ENCODE peak calls at places on chromosomes 4 and X, in five cellular contexts. X, U, I, E and S are unnamed samples.

GRCh38 chr4:127586922-127587571 is 45.7 kb upstream of the INTU start:
- DNase-seq in X (peak; percentile 34), U (peak; percentile 3), I (no peak), E (peak; percentile 10), S (peak; percentile 23)

GRCh38 chrX:2769615-2770014 is 17.8 kb downstream of the XG start:
- DNase-seq in X (no peak), U (no peak), I (no peak), E (no peak), S (no peak)

GRCh38 chrX:9135901-9136510 is 102.1 kb upstream of the FAM9B start:
- DNase-seq in X (peak; percentile 40), U (no peak), I (no peak), E (no peak), S (no peak)

GRCh38 chr4:109298279-109299010 is 4.0 kb downstream of the COL25A1 start:
- DNase-seq in X (peak; percentile 15), U (no peak), I (no peak), E (no peak), S (no peak)

GRCh38 chr4:113404846-113405245 is 355.4 kb downstream of the ANK2 start:
- DNase-seq in X (peak; percentile 45), U (no peak), I (no peak), E (no peak), S (no peak)

GRCh38 chr4:34939073-34939472 is 1305.2 kb downstream of the ARAP2 start:
- DNase-seq in X (no peak), U (no peak), I (no peak), E (no peak), S (no peak)

GRCh38 chr4:54526560-54526959 is 131.2 kb upstream of the KIT start:
- DNase-seq in X (no peak), U (no peak), I (no peak), E (no peak), S (no peak)

GRCh38 chrX:153875391-153876111 is 10.4 kb downstream of the L1CAM start:
- DNase-seq in X (peak; percentile 23), U (no peak), I (peak; percentile 73), E (no peak), S (peak; percentile 8)

GRCh38 chr4:53905935-53906377 is 158.4 kb downstream of the CHIC2 start:
- DNase-seq in X (peak; percentile 83), U (peak; percentile 46), I (no peak), E (peak; percentile 13), S (peak; percentile 78)

GRCh38 chrX:106300239-106300638 is 132.1 kb downstream of the PWWP3B start:
- DNase-seq in X (peak; percentile 4), U (no peak), I (no peak), E (no peak), S (no peak)

GRCh38 chr4:158121203-158121586 is 51.6 kb downstream of the GASK1B start:
- DNase-seq in X (peak; percentile 99), U (peak; percentile 99), I (no peak), E (no peak), S (peak; percentile 99)

GRCh38 chrX:12814434-12814833 is 23.2 kb downstream of the PRPS2 start:
- DNase-seq in X (peak; percentile 71), U (no peak), I (no peak), E (peak; percentile 45), S (peak; percentile 42)

GRCh38 chr4:38330321-38330720 is 333.7 kb upstream of the KLF3 start:
- DNase-seq in X (no peak), U (no peak), I (no peak), E (no peak), S (no peak)

GRCh38 chrX:12770440-12770839 is 20.8 kb upstream of the PRPS2 start:
- DNase-seq in X (peak; percentile 50), U (no peak), I (no peak), E (no peak), S (peak; percentile 22)

GRCh38 chrX:107574054-107574683 is 54.1 kb upstream of the PRPS1 start:
- DNase-seq in X (peak; percentile 53), U (no peak), I (no peak), E (no peak), S (peak; percentile 59)

GRCh38 chrX:119755981-119756533 is 2.3 kb upstream of the SOWAHD start:
- DNase-seq in X (no peak), U (no peak), I (no peak), E (peak; percentile 76), S (no peak)

GRCh38 chrX:41921492-41922124 is 1.7 kb downstream of the CASK start:
- DNase-seq in X (peak; percentile 73), U (peak; percentile 34), I (no peak), E (no peak), S (peak; percentile 71)

GRCh38 chrX:71214604-71215334 is 8.3 kb upstream of the GJB1 start:
- DNase-seq in X (no peak), U (no peak), I (peak; percentile 60), E (no peak), S (no peak)

GRCh38 chr4:78627046-78627965 is 75.7 kb downstream of the ANXA3 start:
- DNase-seq in X (no peak), U (no peak), I (no peak), E (no peak), S (no peak)

GRCh38 chr4:3765271-3766206 is 646 bp upstream of the ADRA2C start:
- DNase-seq in X (peak; percentile 13), U (peak; percentile 17), I (no peak), E (no peak), S (peak; percentile 50)

GRCh38 chrX:41350976-41351569 is 17.1 kb downstream of the DDX3X start:
- DNase-seq in X (peak; percentile 27), U (no peak), I (no peak), E (no peak), S (no peak)

GRCh38 chrX:111671668-111672067 is 9.3 kb upstream of the ALG13 start:
- DNase-seq in X (peak; percentile 48), U (no peak), I (no peak), E (no peak), S (peak; percentile 61)

GRCh38 chr4:85039526-85039925 is 73.0 kb upstream of the WDFY3 start:
- DNase-seq in X (peak; percentile 61), U (peak; percentile 98), I (no peak), E (no peak), S (peak; percentile 24)

GRCh38 chr4:182576609-182577289 is 333.5 kb downstream of the TENM3 start:
- DNase-seq in X (no peak), U (no peak), I (no peak), E (no peak), S (no peak)

GRCh38 chrX:134692990-134693389 is 34.7 kb upstream of the PLAC1 start:
- DNase-seq in X (peak; percentile 80), U (no peak), I (no peak), E (no peak), S (peak; percentile 67)

GRCh38 chr4:41709844-41710481 is 38.6 kb downstream of the PHOX2B start:
- DNase-seq in X (peak; percentile 29), U (peak; percentile 95), I (no peak), E (no peak), S (peak; percentile 32)

GRCh38 chr4:147901388-147901787 is 169.5 kb downstream of the ARHGAP10 start:
- DNase-seq in X (no peak), U (no peak), I (no peak), E (no peak), S (no peak)

GRCh38 chrX:11309220-11309619 is 16.0 kb downstream of the AMELX start:
- DNase-seq in X (no peak), U (no peak), I (no peak), E (no peak), S (no peak)

GRCh38 chr4:98963538-98964433 is 31.7 kb upstream of the METAP1 start:
- DNase-seq in X (no peak), U (no peak), I (no peak), E (no peak), S (no peak)

GRCh38 chr4:89248879-89249281 is 58.7 kb downstream of the GPRIN3 start:
- DNase-seq in X (no peak), U (no peak), I (no peak), E (no peak), S (no peak)

GRCh38 chr4:187128226-187128625 is 404.6 kb upstream of the FAT1 start:
- DNase-seq in X (peak; percentile 24), U (peak; percentile 20), I (no peak), E (no peak), S (peak; percentile 76)

GRCh38 chrX:45150821-45151220 is 49.9 kb downstream of the DIPK2B start:
- DNase-seq in X (no peak), U (no peak), I (no peak), E (no peak), S (no peak)

GRCh38 chr4:175298119-175298518 is 380.0 kb downstream of the ADAM29 start:
- DNase-seq in X (no peak), U (peak; percentile 82), I (no peak), E (no peak), S (peak; percentile 16)
- H3K4me3 ChIP-seq in X (no peak overlapping the region), U (no peak overlapping the region), I (no peak overlapping the region), E (no peak overlapping the region), S (no peak overlapping the region)

DNA sequence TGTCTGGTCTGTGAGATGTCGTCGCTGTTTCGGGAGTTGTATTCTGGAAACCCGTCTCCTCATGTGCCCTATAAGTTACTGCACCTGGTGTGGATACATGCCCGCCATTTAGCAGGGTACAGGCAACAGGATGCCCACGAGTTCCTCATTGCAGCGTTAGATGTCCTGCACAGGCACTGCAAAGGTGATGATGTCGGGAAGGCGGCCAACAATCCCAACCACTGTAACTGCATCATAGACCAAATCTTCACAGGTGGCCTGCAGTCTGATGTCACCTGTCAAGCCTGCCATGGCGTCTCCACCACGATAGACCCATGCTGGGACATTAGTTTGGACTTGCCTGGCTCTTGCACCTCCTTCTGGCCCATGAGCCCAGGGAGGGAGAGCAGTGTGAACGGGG is 1.4 kb downstream of the USP27X start:
- DNase-seq in X (no peak), U (no peak), I (no peak), E (no peak), S (no peak)
- H3K4me3 ChIP-seq in X (no peak overlapping the region), U (no peak overlapping the region), I (no peak overlapping the region), E (no peak overlapping the region), S (no peak overlapping the region)

GRCh38 chr4:92121099-92121498 is 182.7 kb upstream of the GRID2 start:
- DNase-seq in X (no peak), U (peak; percentile 22), I (no peak), E (no peak), S (no peak)
- H3K4me3 ChIP-seq in X (no peak overlapping the region), U (no peak overlapping the region), I (no peak overlapping the region), E (no peak overlapping the region), S (no peak overlapping the region)

DNA sequence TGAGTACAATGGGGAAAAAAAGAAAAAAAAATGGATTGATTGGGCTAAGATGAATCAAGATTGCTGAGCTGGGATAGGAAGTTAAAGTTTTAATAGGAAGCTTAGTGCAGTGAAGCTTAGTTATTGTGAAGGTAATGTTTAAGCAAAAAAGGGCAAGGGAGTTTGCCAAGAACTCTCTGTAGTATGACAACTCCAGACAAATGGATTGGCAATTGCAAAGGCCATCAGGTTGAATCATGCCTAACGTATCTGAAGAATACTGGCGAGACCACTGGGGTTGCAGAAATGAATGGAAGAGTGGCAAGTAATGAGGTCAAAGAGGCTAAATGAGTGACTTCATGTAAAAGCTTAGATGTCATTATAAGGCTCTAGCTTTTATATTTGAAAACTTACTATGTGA is 1654.0 kb downstream of the PCDH7 start:
- DNase-seq in X (no peak), U (no peak), I (no peak), E (no peak), S (no peak)
- H3K4me3 ChIP-seq in X (no peak overlapping the region), U (no peak overlapping the region), I (no peak overlapping the region), E (no peak overlapping the region), S (no peak overlapping the region)

GRCh38 chrX:108735087-108735679 is 1.2 kb downstream of the IRS4 start:
- DNase-seq in X (no peak), U (no peak), I (peak; percentile 30), E (no peak), S (no peak)
- H3K4me3 ChIP-seq in X (no peak overlapping the region), U (no peak overlapping the region), I (no peak overlapping the region), E (no peak overlapping the region), S (no peak overlapping the region)

GRCh38 chrX:18895157-18895952 is 88.6 kb downstream of the PHKA2 start:
- DNase-seq in X (peak; percentile 49), U (no peak), I (peak; percentile 66), E (no peak), S (peak; percentile 61)
- H3K4me3 ChIP-seq in X (no peak overlapping the region), U (no peak overlapping the region), I (no peak overlapping the region), E (no peak overlapping the region), S (no peak overlapping the region)